ENCODE peak calls at places on chromosomes 7 and 10, in five cellular contexts. E is PC-9, J is hepatocyte, G is PC-3, K is GM23248. L is an unnamed sample.

GRCh38 chr10:43262043-43262901 is 4.6 kb downstream of the RASGEF1A start:
- DNase-seq in G (no peak), K (no peak), E (no peak), J (peak; percentile 54), L (peak; percentile 23)

GRCh38 chr7:115910541-115911164 is 119.9 kb downstream of the TFEC start:
- DNase-seq in E (no peak), K (peak; percentile 41), G (peak; percentile 53), J (peak; percentile 42), L (peak; percentile 74)

GRCh38 chr10:21969326-21970287 is 33.9 kb downstream of the DNAJC1 start:
- DNase-seq in G (peak; percentile 25), E (no peak), K (peak; percentile 64), J (no peak), L (peak; percentile 44)

GRCh38 chr7:128108641-128109423 is 77.6 kb upstream of the LRRC4 start:
- DNase-seq in G (no peak), E (no peak), K (no peak), J (no peak), L (peak; percentile 88)

GRCh38 chr10:114413398-114413797 is 9.1 kb upstream of the AFAP1L2 start:
- DNase-seq in E (peak; percentile 69), J (no peak), G (peak; percentile 84), K (peak; percentile 21), L (no peak)

GRCh38 chr10:24223341-24223740 is 14.4 kb downstream of the KIAA1217 start:
- DNase-seq in G (no peak), E (no peak), K (no peak), J (no peak), L (no peak)

GRCh38 chr10:987635-987905 is 664 bp upstream of the GTPBP4 start:
- DNase-seq in E (peak; percentile 26), G (peak; percentile 16), J (no peak), K (peak; percentile 79), L (no peak)

GRCh38 chr7:107911981-107912380 is 21.0 kb downstream of the DLD start:
- DNase-seq in G (no peak), J (no peak), E (no peak), K (no peak), L (no peak)

GRCh38 chr10:93190377-93190776 is 116.7 kb downstream of the CYP26A1 start:
- DNase-seq in G (no peak), E (no peak), J (no peak), K (no peak), L (no peak)

GRCh38 chr10:114879541-114880158 is 58.1 kb downstream of the FHIP2A start:
- DNase-seq in E (no peak), K (peak; percentile 49), J (peak; percentile 25), G (peak; percentile 47), L (peak; percentile 53)

GRCh38 chr10:82399850-82400249 is 524.9 kb downstream of the NRG3 start:
- DNase-seq in E (no peak), J (no peak), G (no peak), K (no peak), L (no peak)

GRCh38 chr7:112383671-112384417 is 66.4 kb upstream of the IFRD1 start:
- DNase-seq in E (no peak), K (peak; percentile 28), G (peak; percentile 45), J (no peak), L (peak; percentile 73)

GRCh38 chr7:155965010-155965409 is 152.7 kb upstream of the SHH start:
- DNase-seq in G (peak; percentile 57), J (no peak), K (no peak), E (no peak), L (no peak)

GRCh38 chr10:71132321-71132810 is 80.0 kb upstream of the UNC5B start:
- DNase-seq in E (no peak), J (no peak), K (no peak), G (no peak), L (no peak)

GRCh38 chr7:156642306-156643045 is 1.9 kb downstream of the RNF32 start:
- DNase-seq in J (no peak), E (no peak), K (no peak), G (no peak), L (no peak)

GRCh38 chr7:114930107-114930521 is 8.2 kb downstream of the MDFIC start:
- DNase-seq in G (no peak), K (peak; percentile 10), E (no peak), J (no peak), L (no peak)

GRCh38 chr7:50814166-50814565 is 31.5 kb upstream of the GRB10 start:
- DNase-seq in E (no peak), G (no peak), K (no peak), J (no peak), L (no peak)

GRCh38 chr10:63527401-63527800 is 6.2 kb downstream of the REEP3 start:
- DNase-seq in K (no peak), E (no peak), J (no peak), G (no peak), L (no peak)

GRCh38 chr10:58894929-58895328 is 281.5 kb upstream of the PHYHIPL start:
- DNase-seq in J (no peak), E (no peak), G (no peak), K (no peak), L (no peak)

GRCh38 chr10:46307281-46308112 is 20.7 kb downstream of the ANTXRL start:
- DNase-seq in G (no peak), J (no peak), E (no peak), K (no peak), L (no peak)

GRCh38 chr10:60311821-60312220 is 77.9 kb downstream of the ANK3 start:
- DNase-seq in J (no peak), G (no peak), K (no peak), E (no peak), L (no peak)

GRCh38 chr10:110748970-110749369 is 104.8 kb downstream of the RBM20 start:
- DNase-seq in J (no peak), E (no peak), G (no peak), K (no peak), L (no peak)

GRCh38 chr7:77933394-77933793 is 134.8 kb downstream of the PHTF2 start:
- DNase-seq in E (no peak), G (peak; percentile 45), J (no peak), K (peak; percentile 72), L (no peak)

DNA sequence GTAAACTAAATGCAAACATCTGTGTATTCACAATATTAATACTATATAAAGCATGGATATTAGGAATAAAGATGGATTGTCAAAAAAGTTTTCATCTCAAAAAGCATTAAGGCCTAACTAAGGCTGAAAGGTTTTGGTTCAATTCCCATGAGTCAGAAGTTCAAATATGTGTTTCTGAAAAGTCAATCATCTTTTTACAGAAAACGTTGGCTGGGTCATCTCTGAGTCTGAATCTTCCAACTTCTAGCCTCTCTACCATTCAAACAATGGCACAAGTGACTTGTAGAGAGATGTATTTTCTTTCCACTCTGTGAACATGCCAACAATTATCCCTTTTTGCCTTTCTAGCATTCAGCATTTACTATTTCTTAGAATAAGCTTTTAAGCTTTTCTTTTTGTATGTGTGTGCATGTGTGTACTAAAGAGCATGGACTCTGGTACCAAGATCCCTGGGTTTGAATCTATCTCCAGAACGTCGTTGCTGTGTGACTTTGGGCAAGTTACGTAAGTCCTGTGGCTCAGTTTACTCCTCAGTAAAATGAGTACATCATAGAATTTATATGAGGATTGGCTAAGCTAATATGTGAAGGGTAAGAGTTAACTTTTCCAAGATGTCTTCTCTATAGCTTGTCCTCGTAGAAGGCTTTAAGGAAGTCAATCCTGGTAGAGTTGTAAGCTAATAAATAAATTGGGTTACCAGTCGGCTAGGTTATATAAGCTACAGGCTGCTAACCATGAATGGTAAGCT is 156.7 kb downstream of the CRPPA start:
- DNase-seq in G (no peak), E (no peak), J (no peak), K (no peak), L (no peak)
- H3K4me2 ChIP-seq in G (no peak overlapping the region), E (no peak overlapping the region), J (no peak overlapping the region), K (no peak overlapping the region), L (no peak overlapping the region)

GRCh38 chr7:131897016-131897789 is 340.8 kb upstream of the PODXL start:
- DNase-seq in E (no peak), G (peak; percentile 62), K (peak; percentile 87), J (no peak), L (no peak)
- H3K9me2 ChIP-seq in E (no peaks in the 10 kb centered on the region), G (no peaks in the 10 kb centered on the region), K (no peaks in the 10 kb centered on the region), J (no peaks in the 10 kb centered on the region), L (no peaks in the 10 kb centered on the region)

GRCh38 chr10:77965294-77965693 is 38.7 kb upstream of the DLG5 start:
- DNase-seq in G (peak; percentile 99), E (no peak), J (no peak), K (peak; percentile 95), L (no peak)
- H3K4me2 ChIP-seq in G (peak overlapping the region; percentile 10), E (no peak overlapping the region), J (no peak overlapping the region), K (peak overlapping the region; percentile 50), L (no peak overlapping the region)

DNA sequence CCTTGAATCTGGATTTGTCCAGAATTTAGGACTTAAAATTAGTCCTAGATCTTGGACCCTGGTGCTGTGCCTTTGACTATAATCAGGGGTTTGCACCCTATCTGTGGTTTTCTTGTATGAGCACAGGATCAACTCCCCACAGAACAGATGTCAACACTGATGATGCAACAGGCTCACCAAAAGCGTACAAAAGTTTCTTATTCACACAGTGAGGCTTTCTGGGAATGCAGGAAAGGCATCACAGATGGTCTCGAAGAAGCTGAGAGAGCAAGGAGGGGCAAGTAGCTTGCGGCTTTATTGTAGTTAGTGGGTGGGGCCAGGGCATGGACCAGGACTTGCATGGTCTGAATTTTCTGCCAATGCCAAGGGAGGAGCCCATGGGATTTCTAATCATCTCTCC is 46.2 kb downstream of the SEC61G start:
- DNase-seq in E (no peak), J (no peak), K (no peak), G (no peak), L (no peak)
- H3K9me2 ChIP-seq in E (no peaks in the 10 kb centered on the region), J (no peaks in the 10 kb centered on the region), K (no peaks in the 10 kb centered on the region), G (no peaks in the 10 kb centered on the region), L (no peaks in the 10 kb centered on the region)